ENCODE peak calls at places on chromosomes 6 and 20, in ten cellular contexts. Y, W, N, M, U, S, G, H, T and B are unnamed samples.

GRCh38 chr20:61686081-61686936 is 379.4 kb downstream of the TAF4 start:
- DNase-seq in Y (no peak), W (no peak), N (no peak), M (no peak), U (peak), S (no peak), G (no peak), H (no peak), T (no peak), B (no peak)

GRCh38 chr6:106133040-106133439 is 46.9 kb downstream of the PRDM1 start:
- DNase-seq in Y (no peak), W (no peak), N (no peak), M (no peak), U (no peak), S (no peak), G (no peak), H (no peak), T (no peak), B (no peak)

GRCh38 chr6:156828280-156828703 is 51.1 kb downstream of the ARID1B start:
- DNase-seq in Y (no peak), W (no peak), N (no peak), M (no peak), U (peak), S (peak), G (peak), H (no peak), T (peak), B (no peak)

GRCh38 chr6:111038534-111039252 is 48.6 kb upstream of the SLC16A10 start:
- DNase-seq in Y (no peak), W (no peak), N (no peak), M (no peak), U (no peak), S (no peak), G (no peak), H (no peak), T (no peak), B (no peak)

GRCh38 chr6:48061630-48062029 is 49.4 kb downstream of the PTCHD4 start:
- DNase-seq in Y (no peak), W (no peak), N (no peak), M (no peak), U (peak), S (no peak), G (no peak), H (no peak), T (no peak), B (no peak)

GRCh38 chr20:53738945-53739798 is 145.5 kb upstream of the ZNF217 start:
- DNase-seq in Y (no peak), W (no peak), N (no peak), M (no peak), U (peak), S (no peak), G (no peak), H (no peak), T (no peak), B (no peak)

GRCh38 chr6:44538841-44539240 is 151.3 kb downstream of the CDC5L start:
- DNase-seq in Y (no peak), W (no peak), N (no peak), M (no peak), U (peak), S (no peak), G (no peak), H (no peak), T (no peak), B (no peak)

GRCh38 chr20:38926934-38927616 is 858 bp downstream of the FAM83D start:
- DNase-seq in Y (no peak), W (no peak), N (no peak), M (no peak), U (peak), S (no peak), G (no peak), H (peak), T (no peak), B (no peak)

GRCh38 chr20:37977786-37978185 is 55.5 kb downstream of the TTI1 start:
- DNase-seq in Y (peak), W (no peak), N (no peak), M (no peak), U (no peak), S (no peak), G (no peak), H (peak), T (no peak), B (no peak)

GRCh38 chr6:13465734-13466133 is 21.7 kb downstream of the GFOD1 start:
- DNase-seq in Y (no peak), W (no peak), N (no peak), M (no peak), U (no peak), S (no peak), G (no peak), H (no peak), T (no peak), B (no peak)

GRCh38 chr20:17315491-17316231 is 88.8 kb downstream of the PCSK2 start:
- DNase-seq in Y (no peak), W (peak), N (no peak), M (no peak), U (no peak), S (no peak), G (no peak), H (no peak), T (peak), B (no peak)

GRCh38 chr6:160000280-160000704 is 31.4 kb downstream of the IGF2R start:
- DNase-seq in Y (no peak), W (no peak), N (no peak), M (no peak), U (no peak), S (no peak), G (no peak), H (no peak), T (no peak), B (peak)

GRCh38 chr6:124783344-124783743 is 178.9 kb upstream of the RNF217 start:
- DNase-seq in Y (no peak), W (no peak), N (no peak), M (no peak), U (no peak), S (no peak), G (no peak), H (no peak), T (no peak), B (no peak)

GRCh38 chr6:161152904-161153662 is 120.8 kb downstream of the AGPAT4 start:
- DNase-seq in Y (no peak), W (no peak), N (no peak), M (no peak), U (no peak), S (peak), G (no peak), H (no peak), T (no peak), B (no peak)
- TF ChIP-seq CTCF in Y (peak), W (peak), N (peak), M (peak), U (peak), S (peak), G (peak), H (peak), T (peak), B (peak)

DNA sequence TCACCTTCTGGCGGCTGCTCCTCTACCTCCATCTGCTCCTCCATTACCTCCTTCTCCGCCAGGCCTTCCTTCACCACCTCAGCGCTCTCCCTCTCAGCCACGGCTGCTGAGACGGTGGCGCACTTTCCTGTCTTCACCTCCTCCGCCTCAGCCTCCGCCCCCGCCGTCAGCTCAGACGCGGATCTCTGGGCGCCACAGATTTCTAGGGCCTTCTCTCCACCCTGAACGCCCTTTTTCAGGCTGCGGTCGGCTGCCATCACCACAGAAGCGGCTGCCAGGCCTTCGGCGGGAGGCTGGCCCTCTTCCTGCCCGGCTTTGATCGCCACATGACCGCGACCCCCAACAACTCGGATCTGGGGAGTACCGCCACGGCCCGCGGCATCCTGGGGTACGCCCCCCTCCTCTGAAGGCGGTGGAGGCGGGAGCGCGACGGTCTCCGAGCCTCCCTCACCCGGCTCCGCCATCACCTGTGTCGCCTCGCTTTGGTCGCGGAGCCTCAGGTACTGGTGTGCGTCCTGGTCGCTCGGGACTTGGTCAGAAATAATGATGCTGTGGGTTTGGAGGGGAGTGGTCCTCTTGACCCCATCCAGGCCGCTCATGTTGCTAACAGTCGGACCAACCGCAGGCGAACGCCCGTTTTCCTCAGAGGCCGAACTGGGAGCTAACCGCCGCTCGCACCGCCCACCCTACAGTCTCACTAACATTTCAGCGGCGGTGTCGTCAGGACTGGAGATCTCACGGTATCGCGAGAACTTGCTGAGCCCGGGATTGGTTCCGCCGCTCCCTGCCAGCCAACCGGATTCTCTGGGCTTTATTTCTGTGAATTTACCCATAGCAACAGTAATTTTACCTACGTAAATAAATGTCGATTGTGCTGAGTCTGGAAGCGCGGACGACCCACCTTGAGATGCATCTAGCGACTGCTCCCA is at the start of gene TSPYL1:
- DNase-seq in Y (peak), W (peak), N (peak), M (peak), U (peak), S (peak), G (peak), H (peak), T (peak), B (peak)
- TF ChIP-seq CTCF in Y (peak), W (peak), N (no peak), M (no peak), U (peak), S (no peak), G (peak), H (no peak), T (peak), B (peak)

DNA sequence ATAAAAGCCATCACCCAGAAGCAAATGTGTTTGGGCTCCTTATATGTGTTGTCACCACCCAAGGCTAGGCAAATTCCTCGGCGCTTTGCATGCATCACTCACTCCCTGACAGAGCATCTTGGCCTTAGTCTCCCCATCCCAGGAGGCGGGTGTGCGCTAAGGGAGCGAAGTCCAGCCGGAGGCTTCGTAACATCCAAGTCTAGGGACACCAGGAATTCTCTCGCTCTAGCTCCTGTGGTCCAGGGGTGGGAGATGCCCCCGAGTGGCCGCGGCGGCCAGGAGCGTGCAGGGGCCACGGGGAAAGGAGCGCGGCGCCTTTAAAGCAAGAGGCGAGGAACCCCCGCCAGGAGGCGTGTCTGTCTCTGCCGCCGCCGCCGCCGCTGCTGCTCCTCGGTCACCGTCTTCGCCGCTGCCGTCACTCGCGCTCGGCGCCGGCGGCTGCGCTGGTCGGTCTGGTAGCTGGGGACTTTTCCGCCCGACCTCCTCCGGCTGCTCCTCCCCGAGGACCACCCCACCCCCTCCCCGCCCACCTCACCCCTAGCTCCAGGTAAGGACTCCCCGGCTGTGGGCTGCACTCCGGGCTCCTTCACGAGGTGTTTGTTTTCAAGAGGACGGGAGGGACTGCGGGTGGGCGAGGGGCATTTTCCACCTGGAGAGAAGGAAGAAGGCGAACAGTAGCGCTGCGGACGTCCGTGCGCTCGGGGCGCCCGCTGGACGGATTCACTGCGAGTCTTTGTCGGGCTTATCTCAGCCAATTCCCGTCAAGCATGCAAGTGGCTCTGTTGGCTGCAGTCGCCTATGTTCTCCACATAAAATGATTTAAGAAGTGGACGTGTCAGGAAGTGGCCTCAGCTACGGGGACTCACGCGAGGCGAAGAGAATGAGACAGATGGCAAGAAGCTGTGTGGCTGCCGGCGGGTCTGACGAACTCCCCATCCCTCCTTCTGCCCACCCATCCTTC is at the start of gene GRIK2:
- DNase-seq in Y (peak), W (peak), N (no peak), M (no peak), U (peak), S (peak), G (no peak), H (no peak), T (no peak), B (peak)
- TF ChIP-seq CTCF in Y (peak), W (peak), N (peak), M (no peak), U (peak), S (peak), G (peak), H (no peak), T (peak), B (peak)

GRCh38 chr6:136037885-136038460 is 186.5 kb downstream of the PDE7B start:
- DNase-seq in Y (no peak), W (no peak), N (peak), M (no peak), U (peak), S (no peak), G (peak), H (no peak), T (no peak), B (no peak)
- TF ChIP-seq CTCF in Y (no peak), W (no peak), N (peak), M (no peak), U (peak), S (no peak), G (peak), H (no peak), T (peak), B (no peak)